ENCODE peak calls at places on chromosomes 12 and 14, in six cellular contexts. W, D, Y, R, J and G are unnamed samples.
A peak's percentile ranks its signal among the peaks of the same experiment; 100 is the strongest.

GRCh38 chr12:93020225-93020997 is 91.3 kb upstream of the EEA1 start:
- DNase-seq in D (no peak), J (no peak), R (no peak), Y (no peak), W (no peak), G (no peak)

GRCh38 chr14:76715102-76715926 is 46.0 kb upstream of the VASH1 start:
- DNase-seq in D (peak; percentile 74), W (no peak), Y (no peak), R (no peak), J (peak; percentile 76), G (no peak)

GRCh38 chr14:33186656-33187055 is 248.0 kb downstream of the NPAS3 start:
- DNase-seq in Y (no peak), R (no peak), J (no peak), W (no peak), D (peak; percentile 18), G (no peak)

GRCh38 chr14:81144811-81145598 is 75.8 kb downstream of the GTF2A1 start:
- DNase-seq in Y (no peak), W (no peak), R (no peak), D (no peak), J (no peak), G (no peak)

GRCh38 chr12:66048218-66048842 is 82.2 kb downstream of the LLPH start:
- DNase-seq in D (no peak), Y (no peak), R (no peak), J (no peak), W (no peak), G (no peak)

GRCh38 chr12:52307836-52308806 is 13.1 kb downstream of the KRT83 start:
- DNase-seq in J (no peak), R (no peak), Y (peak; percentile 72), W (peak; percentile 20), D (no peak), G (no peak)

GRCh38 chr12:87376722-87377121 is 652.5 kb downstream of the C12orf50 start:
- DNase-seq in R (no peak), D (no peak), J (no peak), W (no peak), Y (no peak), G (no peak)

GRCh38 chr12:49946497-49946896 is 4.0 kb upstream of the AQP2 start:
- DNase-seq in W (no peak), J (no peak), Y (no peak), R (no peak), D (no peak), G (no peak)

GRCh38 chr14:57854571-57854970 is 11.3 kb downstream of the SLC35F4 start:
- DNase-seq in D (no peak), Y (no peak), W (no peak), R (no peak), J (no peak), G (no peak)

GRCh38 chr14:64764641-64765520 is 60.7 kb downstream of the PLEKHG3 start:
- DNase-seq in R (no peak), J (peak; percentile 58), W (peak; percentile 76), Y (peak; percentile 74), D (peak; percentile 65), G (peak; percentile 83)

GRCh38 chr12:105402366-105402765 is 71.9 kb downstream of the C12orf75 start:
- DNase-seq in R (no peak), Y (no peak), W (no peak), D (no peak), J (no peak), G (no peak)

GRCh38 chr12:57898308-57898970 is 42.9 kb upstream of the ATP23 start:
- DNase-seq in W (peak; percentile 1), R (no peak), J (no peak), D (no peak), Y (no peak), G (peak; percentile 56)

GRCh38 chr12:117789195-117789912 is 179.4 kb downstream of the KSR2 start:
- DNase-seq in Y (no peak), J (no peak), W (no peak), D (no peak), R (no peak), G (no peak)

GRCh38 chr12:51415931-51416330 is 8.7 kb upstream of the SLC4A8 start:
- DNase-seq in D (no peak), Y (no peak), R (no peak), W (no peak), J (no peak), G (no peak)

GRCh38 chr14:81509838-81510452 is 23.7 kb downstream of the SEL1L start:
- DNase-seq in D (peak; percentile 65), J (no peak), R (no peak), Y (no peak), W (no peak), G (no peak)

GRCh38 chr12:122250047-122250446 is 16.2 kb downstream of the VPS33A start:
- DNase-seq in J (no peak), D (no peak), Y (no peak), W (no peak), R (no peak), G (no peak)

GRCh38 chr14:58789756-58790155 is 152.0 kb downstream of the DACT1 start:
- DNase-seq in R (no peak), W (no peak), Y (no peak), D (no peak), J (no peak), G (no peak)

GRCh38 chr14:87896393-87897380 is 96.3 kb downstream of the GALC start:
- DNase-seq in R (peak; percentile 3), D (peak; percentile 73), J (no peak), W (peak; percentile 64), Y (peak; percentile 25), G (peak; percentile 44)

GRCh38 chr12:107983871-107984480 is 145.1 kb upstream of the WSCD2 start:
- DNase-seq in Y (no peak), D (no peak), R (peak; percentile 6), J (no peak), W (no peak), G (no peak)

GRCh38 chr14:48814562-48814961 is 771.6 kb downstream of the RPS29 start:
- DNase-seq in W (no peak), R (no peak), D (no peak), Y (no peak), J (no peak), G (no peak)

GRCh38 chr14:58817846-58818245 is 180.1 kb downstream of the DACT1 start:
- DNase-seq in R (peak; percentile 25), Y (no peak), D (peak; percentile 46), J (no peak), W (peak; percentile 25), G (no peak)

GRCh38 chr12:70052476-70052875 is 190.8 kb upstream of the CNOT2 start:
- DNase-seq in W (no peak), Y (no peak), R (peak; percentile 4), D (no peak), J (no peak), G (no peak)

GRCh38 chr14:56118611-56119181 is 485 bp downstream of the PELI2 start:
- DNase-seq in J (no peak), W (no peak), R (no peak), D (no peak), Y (peak; percentile 28), G (peak; percentile 44)

GRCh38 chr14:65211341-65211987 is 109.1 kb upstream of the MAX start:
- DNase-seq in D (peak; percentile 75), Y (no peak), W (peak; percentile 78), R (no peak), J (no peak), G (no peak)